ENCODE peak calls at places on chromosomes 16 and 17, in seven cellular contexts. U is Caco-2; B is heart right ventricle; A is GM23338; O is lung; Q is CD4-positive, alpha-beta memory T cell; V is A549. E is an unnamed sample.

GRCh38 chr16:87499189-87499486 is 6.3 kb upstream of the ZCCHC14 start:
- DNase-seq in V (peak; percentile 19), B (no peak), O (no peak), U (no peak), Q (no peak), A (no peak), E (no peak)

GRCh38 chr17:66351053-66351452 is 48.6 kb downstream of the PRKCA start:
- DNase-seq in V (no peak), B (peak; percentile 13), Q (no peak), O (peak; percentile 78), A (no peak), U (no peak), E (peak; percentile 90)

GRCh38 chr17:34609210-34609609 is 29.8 kb downstream of the TMEM132E start:
- DNase-seq in U (no peak), Q (no peak), B (no peak), V (no peak), O (no peak), A (no peak), E (no peak)

GRCh38 chr16:13902677-13903076 is 17.3 kb upstream of the ERCC4 start:
- DNase-seq in A (no peak), V (no peak), U (no peak), B (no peak), Q (no peak), O (no peak), E (no peak)

GRCh38 chr16:78390070-78390469 is 290.6 kb downstream of the WWOX start:
- DNase-seq in V (no peak), A (no peak), O (no peak), B (no peak), U (no peak), Q (no peak), E (no peak)

GRCh38 chr17:42653179-42654124 is 5.6 kb upstream of the TUBG2 start:
- DNase-seq in V (no peak), O (no peak), A (peak; percentile 76), B (peak; percentile 57), Q (no peak), U (no peak), E (peak; percentile 89)

GRCh38 chr17:80256034-80256350 is 4.7 kb upstream of the RNF213 start:
- DNase-seq in B (no peak), A (no peak), V (no peak), O (no peak), U (no peak), Q (no peak), E (no peak)

GRCh38 chr16:17590711-17591654 is 120.2 kb upstream of the XYLT1 start:
- DNase-seq in A (no peak), Q (peak; percentile 64), V (no peak), B (no peak), U (no peak), O (no peak), E (no peak)

GRCh38 chr17:68324654-68325336 is 33.5 kb downstream of the ARSG start:
- DNase-seq in O (no peak), U (no peak), A (no peak), Q (no peak), B (no peak), V (no peak), E (no peak)

GRCh38 chr17:64111831-64112230 is 18.1 kb downstream of the ERN1 start:
- DNase-seq in B (no peak), Q (no peak), V (no peak), A (no peak), U (no peak), O (no peak), E (no peak)

GRCh38 chr17:58728831-58729230 is 26.8 kb upstream of the PPM1E start:
- DNase-seq in B (no peak), A (no peak), Q (no peak), V (no peak), U (no peak), O (no peak), E (no peak)

DNA sequence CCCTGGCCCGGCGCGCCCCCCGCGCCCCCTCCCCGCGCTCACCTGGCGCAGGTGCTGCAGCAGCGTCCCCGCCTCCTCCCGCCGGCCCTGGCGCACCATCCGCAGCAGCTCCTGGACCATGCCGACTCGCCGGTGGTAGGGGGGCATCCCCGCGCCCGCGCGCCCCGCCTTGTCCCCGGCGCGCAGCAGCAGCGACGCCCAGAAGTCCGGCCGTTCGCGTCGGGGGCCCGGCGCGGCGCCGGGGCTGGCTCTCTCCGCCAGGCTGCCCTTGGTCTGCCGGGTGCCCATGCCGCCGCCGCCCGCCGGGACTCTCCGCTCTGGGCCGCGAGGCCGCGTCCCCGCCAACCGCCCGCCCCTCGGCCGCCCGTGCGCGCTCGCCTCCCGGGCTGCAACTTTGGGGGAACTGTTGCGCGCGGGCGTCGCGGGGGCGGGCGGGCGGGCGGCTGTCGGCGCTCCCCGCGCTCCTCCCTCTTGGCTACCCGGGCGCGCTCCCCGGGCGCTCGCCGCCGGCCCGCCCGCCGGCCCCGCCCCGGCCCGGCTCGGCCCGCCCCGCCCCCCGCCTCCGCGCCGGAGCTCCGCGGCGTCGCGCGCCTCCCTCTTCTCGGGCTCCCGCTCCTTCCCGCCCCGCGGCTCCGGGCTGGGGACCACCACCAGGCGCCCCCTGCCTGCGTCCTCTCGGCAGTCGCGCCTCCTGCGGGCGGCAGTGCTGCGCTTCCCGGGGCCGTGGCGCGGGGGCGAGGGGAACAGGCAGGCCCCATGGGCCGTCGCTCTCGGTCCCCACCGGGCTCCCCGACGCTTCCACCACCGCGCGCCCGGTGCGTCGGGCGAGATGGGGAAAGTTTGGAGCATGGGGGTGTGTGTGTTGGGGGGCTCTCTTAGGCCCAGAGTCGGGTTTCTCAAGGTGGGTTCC is at the start of gene LRRC75A:
- DNase-seq in U (peak; percentile 68), B (peak; percentile 17), V (no peak), Q (peak; percentile 57), A (peak; percentile 86), O (no peak), E (peak; percentile 86)
- H3K4me3 ChIP-seq in U (peak within 1 kb of the TSS; percentile 59), B (peak within 1 kb of the TSS; percentile 70), V (peak within 1 kb of the TSS; percentile 94), Q (peak within 1 kb of the TSS; percentile 41), A (peak within 1 kb of the TSS; percentile 68), O (peak within 1 kb of the TSS; percentile 60), E (peak within 1 kb of the TSS; percentile 3)

GRCh38 chr16:74774223-74775139 is at the start of gene FA2H:
- DNase-seq in Q (peak; percentile 68), A (peak; percentile 92), U (peak; percentile 100), O (peak; percentile 88), B (peak; percentile 25), V (peak; percentile 71), E (peak; percentile 93)

GRCh38 chr16:74775255-74775654 is 635 bp upstream of the FA2H start:
- DNase-seq in U (peak; percentile 11), V (no peak), A (no peak), O (no peak), Q (no peak), B (no peak), E (no peak)

GRCh38 chr16:74770826-74771526 is 3.6 kb downstream of the FA2H start:
- DNase-seq in O (no peak), V (no peak), Q (no peak), U (no peak), A (no peak), B (no peak), E (no peak)

GRCh38 chr16:74771656-74772315 is 2.8 kb downstream of the FA2H start:
- DNase-seq in U (no peak), B (no peak), O (no peak), A (no peak), Q (no peak), V (no peak), E (no peak)

DNA sequence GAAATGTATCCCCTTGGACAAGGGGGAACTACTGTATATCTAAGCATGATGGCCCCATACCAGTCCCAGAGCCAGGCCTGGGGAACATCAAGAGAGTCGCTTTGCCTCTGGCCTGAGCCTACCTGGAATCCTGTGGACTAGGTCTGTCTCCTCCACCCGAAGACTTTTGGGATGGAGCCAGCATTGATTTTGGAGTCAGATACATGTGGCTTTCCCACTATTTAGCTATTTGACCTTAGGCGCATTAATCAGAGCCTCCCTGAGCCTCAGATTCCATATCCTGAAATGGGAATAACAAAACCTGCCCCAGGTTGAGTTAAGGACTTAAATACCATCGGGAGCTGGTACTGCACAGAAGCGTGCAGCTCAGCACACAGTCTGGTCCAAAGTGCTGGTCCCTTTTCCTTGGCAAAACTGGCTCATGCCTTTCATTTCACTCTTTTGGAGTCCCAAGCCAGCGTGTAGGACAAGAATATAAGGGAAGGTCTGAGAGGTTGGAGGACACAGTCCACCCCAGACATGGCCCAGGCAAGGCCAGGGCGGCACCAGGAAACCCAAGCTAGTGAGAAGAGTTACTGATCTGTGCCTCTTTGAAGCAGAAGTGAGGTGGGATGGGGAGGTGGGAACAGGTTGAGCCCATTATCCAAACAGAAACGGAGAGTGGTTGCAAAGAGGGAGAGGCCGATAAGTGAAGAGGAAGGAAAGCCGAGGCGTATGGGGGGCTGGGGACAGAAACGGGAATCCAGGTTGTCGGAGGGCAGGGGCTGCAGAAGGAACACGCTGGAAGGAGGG is 993 bp downstream of the FA2H start:
- DNase-seq in O (no peak), U (no peak), B (no peak), Q (no peak), A (no peak), V (no peak), E (no peak)
- H3K4me3 ChIP-seq in O (peak overlapping the region; percentile 27), U (peak overlapping the region; percentile 82), B (peak overlapping the region; percentile 55), Q (no peak overlapping the region), A (peak overlapping the region; percentile 79), V (peak overlapping the region; percentile 87), E (peak overlapping the region; percentile 66)

DNA sequence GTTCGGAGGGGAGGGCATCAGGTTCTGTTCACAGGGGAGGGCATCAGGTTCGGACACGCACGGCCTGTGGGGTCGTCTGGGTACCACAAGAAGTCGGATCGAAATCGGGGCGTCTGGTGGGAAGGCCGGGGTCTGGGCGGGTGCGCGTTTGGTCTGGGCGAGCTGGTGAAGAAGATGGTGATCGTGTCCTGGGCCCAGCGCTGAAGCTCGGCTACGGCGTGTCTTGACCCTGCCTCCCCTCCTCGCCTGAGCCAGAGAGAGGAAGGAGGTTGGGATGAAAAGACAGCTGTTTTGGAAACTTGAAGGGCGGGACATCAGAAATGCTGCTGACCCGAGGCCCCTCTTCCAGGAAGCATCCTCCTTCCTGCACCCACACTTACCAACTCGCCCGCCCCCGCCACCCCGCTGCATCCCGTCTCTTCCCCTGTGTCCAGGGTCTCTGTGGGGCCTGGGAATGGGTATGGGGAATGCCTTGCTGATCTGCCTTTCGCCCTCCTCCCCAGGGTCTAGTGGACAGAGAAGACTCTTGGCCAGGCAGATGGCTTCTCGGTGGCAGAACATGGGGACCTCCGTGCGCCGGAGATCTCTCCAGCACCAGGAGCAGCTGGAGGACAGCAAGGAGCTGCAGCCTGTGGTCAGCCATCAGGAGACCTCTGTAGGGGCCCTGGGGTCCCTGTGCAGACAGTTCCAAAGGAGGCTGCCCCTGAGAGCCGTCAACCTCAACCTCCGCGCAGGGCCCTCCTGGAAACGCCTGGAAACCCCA is 499 bp downstream of the PIMREG start:
- DNase-seq in U (no peak), Q (no peak), O (no peak), V (no peak), A (peak; percentile 33), B (no peak), E (no peak)
- H3K4me3 ChIP-seq in U (peak overlapping the region; percentile 68), Q (peak overlapping the region; percentile 93), O (peak overlapping the region; percentile 23), V (peak overlapping the region; percentile 77), A (peak overlapping the region; percentile 94), B (peak overlapping the region; percentile 66), E (peak overlapping the region; percentile 51)

GRCh38 chr16:2485811-2486507 is 11.0 kb downstream of the TBC1D24 start:
- DNase-seq in B (no peak), Q (no peak), V (no peak), A (no peak), U (no peak), O (no peak), E (peak; percentile 71)

GRCh38 chr16:2487903-2488531 is 13.1 kb downstream of the TBC1D24 start:
- DNase-seq in A (no peak), V (no peak), O (no peak), Q (no peak), U (no peak), B (no peak), E (peak; percentile 71)

GRCh38 chr16:2489581-2489980 is 14.7 kb downstream of the TBC1D24 start:
- DNase-seq in V (no peak), B (no peak), Q (no peak), A (no peak), U (no peak), O (no peak), E (peak; percentile 54)

GRCh38 chr16:2486645-2487516 is 12.0 kb downstream of the TBC1D24 start:
- DNase-seq in Q (peak; percentile 80), O (peak; percentile 64), B (no peak), A (no peak), V (no peak), U (no peak), E (peak; percentile 92)

GRCh38 chr16:2487517-2487842 is 12.6 kb downstream of the TBC1D24 start:
- DNase-seq in B (no peak), Q (no peak), V (no peak), A (no peak), O (no peak), U (no peak), E (no peak)
- H3K4me3 ChIP-seq in B (no peak overlapping the region), Q (no peak overlapping the region), V (no peak overlapping the region), A (no peak overlapping the region), O (no peak overlapping the region), U (no peak overlapping the region), E (no peak overlapping the region)